ENCODE peak calls at places on chromosomes 4 and X, in five cellular contexts. O, B, C, M and L are unnamed samples.

GRCh38 chr4:87971866-87972265 is 3.6 kb upstream of the SPP1 start:
- DNase-seq in C (no peak), O (no peak), M (no peak), B (no peak), L (no peak)

GRCh38 chr4:66911898-66912297 is 633.4 kb downstream of the CENPC start:
- DNase-seq in B (peak), O (no peak), M (peak), C (no peak), L (no peak)

GRCh38 chr4:139522457-139522856 is 33.6 kb downstream of the SETD7 start:
- DNase-seq in C (no peak), M (no peak), B (no peak), O (no peak), L (no peak)

GRCh38 chrX:139207655-139208054 is 322.9 kb upstream of the F9 start:
- DNase-seq in B (no peak), M (no peak), C (no peak), O (no peak), L (no peak)

GRCh38 chr4:57312296-57312695 is 202.1 kb upstream of the IGFBP7 start:
- DNase-seq in C (no peak), B (no peak), M (no peak), O (no peak), L (no peak)

GRCh38 chr4:102758241-102758871 is 2.4 kb downstream of the MANBA start:
- DNase-seq in O (no peak), M (no peak), B (no peak), C (no peak), L (no peak)

GRCh38 chr4:159075531-159075932 is 27.3 kb upstream of the RAPGEF2 start:
- DNase-seq in C (no peak), B (no peak), M (no peak), O (no peak), L (no peak)

GRCh38 chr4:111268769-111269414 is 646.0 kb upstream of the PITX2 start:
- DNase-seq in B (no peak), O (no peak), C (no peak), M (peak), L (no peak)

GRCh38 chrX:71525316-71525715 is 7.6 kb upstream of the OGT start:
- DNase-seq in M (no peak), O (no peak), C (no peak), B (no peak), L (no peak)

GRCh38 chrX:115616943-115617563 is 56.1 kb downstream of the PLS3 start:
- DNase-seq in M (peak), B (no peak), O (no peak), C (no peak), L (no peak)

GRCh38 chr4:12472082-12472481 is 1012.1 kb downstream of the RAB28 start:
- DNase-seq in B (no peak), O (no peak), C (no peak), M (no peak), L (no peak)

GRCh38 chr4:13601848-13602247 is 25.7 kb downstream of the BOD1L1 start:
- DNase-seq in C (no peak), B (no peak), M (no peak), O (no peak), L (no peak)

GRCh38 chrX:39445336-39445735 is 644.1 kb downstream of the MID1IP1 start:
- DNase-seq in C (no peak), M (no peak), O (peak), B (peak), L (no peak)

GRCh38 chr4:10089346-10089745 is 27.3 kb downstream of the WDR1 start:
- DNase-seq in M (no peak), C (no peak), B (no peak), O (no peak), L (no peak)